ENCODE peak calls at places on chromosomes 5 and 9, in ten cellular contexts. O is T follicular helper cell; Y is Caco-2; E is ovary; J is iris pigment epithelial cell; N is posterior cingulate gyrus; D is tibial nerve; V is Jurkat, Clone E6-1; U is caudate nucleus; H is ELF-1. F is an unnamed sample.

GRCh38 chr9:126009047-126009446 is 261.9 kb downstream of the PBX3 start:
- DNase-seq in O (no peak), Y (peak), E (no peak), J (peak), N (no peak), D (no peak), V (no peak), U (no peak), H (no peak), F (no peak)

GRCh38 chr5:71601222-71602026 is 14.3 kb downstream of the MCCC2 start:
- DNase-seq in O (peak), Y (peak), E (peak), J (peak), N (peak), D (no peak), V (peak), U (no peak), H (peak), F (peak)

GRCh38 chr9:8366161-8366926 is 566.8 kb upstream of the DMAC1 start:
- DNase-seq in O (no peak), Y (no peak), E (no peak), J (peak), N (no peak), D (no peak), V (no peak), U (no peak), H (no peak), F (no peak)

GRCh38 chr5:181217805-181218065 is 5.3 kb upstream of the TRIM41 start:
- DNase-seq in O (peak), Y (peak), E (peak), J (no peak), N (no peak), D (no peak), V (no peak), U (no peak), H (no peak), F (no peak)

GRCh38 chr9:2228132-2228531 is 213.0 kb downstream of the SMARCA2 start:
- DNase-seq in O (no peak), Y (peak), E (peak), J (no peak), N (no peak), D (no peak), V (peak), U (no peak), H (peak), F (no peak)

GRCh38 chr5:139388198-139388821 is 1.4 kb downstream of the MZB1 start:
- DNase-seq in O (no peak), Y (no peak), E (no peak), J (no peak), N (no peak), D (no peak), V (peak), U (no peak), H (no peak), F (no peak)

GRCh38 chr5:138186002-138186447 is 7.1 kb downstream of the KIF20A start:
- DNase-seq in O (no peak), Y (no peak), E (no peak), J (no peak), N (no peak), D (no peak), V (no peak), U (no peak), H (no peak), F (no peak)

GRCh38 chr9:132237481-132237880 is 75.6 kb downstream of the NTNG2 start:
- DNase-seq in O (no peak), Y (no peak), E (no peak), J (no peak), N (no peak), D (no peak), V (no peak), U (no peak), H (no peak), F (no peak)

GRCh38 chr9:111891910-111892499 is 4.6 kb upstream of the UGCG start:
- DNase-seq in O (no peak), Y (peak), E (no peak), J (no peak), N (no peak), D (no peak), V (no peak), U (no peak), H (no peak), F (peak)

GRCh38 chr5:76499528-76500161 is 96.6 kb downstream of the IQGAP2 start:
- DNase-seq in O (no peak), Y (no peak), E (no peak), J (no peak), N (no peak), D (no peak), V (no peak), U (no peak), H (no peak), F (no peak)

GRCh38 chr5:165457854-165458481 is 1952.5 kb downstream of the MAT2B start:
- DNase-seq in O (no peak), Y (peak), E (no peak), J (peak), N (no peak), D (no peak), V (peak), U (no peak), H (no peak), F (no peak)

GRCh38 chr5:52491071-52491828 is 296.5 kb upstream of the ITGA1 start:
- DNase-seq in O (no peak), Y (no peak), E (no peak), J (no peak), N (no peak), D (no peak), V (no peak), U (no peak), H (no peak), F (no peak)

GRCh38 chr9:129910628-129911567 is 75.6 kb downstream of the USP20 start:
- DNase-seq in O (no peak), Y (no peak), E (no peak), J (peak), N (no peak), D (no peak), V (no peak), U (no peak), H (peak), F (no peak)

GRCh38 chr5:122559676-122560075 is 215.2 kb upstream of the SNX2 start:
- DNase-seq in O (no peak), Y (no peak), E (no peak), J (peak), N (no peak), D (no peak), V (no peak), U (no peak), H (no peak), F (no peak)

GRCh38 chr5:59256331-59256730 is 637.2 kb downstream of the PDE4D start:
- DNase-seq in O (no peak), Y (no peak), E (no peak), J (no peak), N (no peak), D (no peak), V (no peak), U (no peak), H (no peak), F (no peak)

GRCh38 chr5:150780180-150780692 is 1.7 kb downstream of the SMIM3 start:
- DNase-seq in O (no peak), Y (no peak), E (peak), J (peak), N (no peak), D (no peak), V (peak), U (no peak), H (no peak), F (no peak)

GRCh38 chr5:25295067-25295466 is 650.3 kb upstream of the CDH10 start:
- DNase-seq in O (no peak), Y (no peak), E (no peak), J (no peak), N (no peak), D (no peak), V (no peak), U (no peak), H (no peak), F (no peak)

GRCh38 chr5:174735498-174736350 is 11.3 kb downstream of the MSX2 start:
- DNase-seq in O (no peak), Y (peak), E (no peak), J (no peak), N (peak), D (no peak), V (no peak), U (no peak), H (peak), F (no peak)